ENCODE peak calls at places on chromosomes 4 and X, in ten cellular contexts. I is effector memory CD4-positive, alpha-beta T cell; F is lung; Y is K562; G is thoracic aorta; A is spleen; C is small intestine; N is brain microvascular endothelial cell; W is left lung; D is heart left ventricle. R is an unnamed sample.

GRCh38 chr4:74205559-74205958 is 47.6 kb downstream of the MTHFD2L start:
- DNase-seq in I (no peak), F (no peak), Y (no peak), G (no peak), A (no peak), C (no peak), N (no peak), W (no peak), D (no peak), R (no peak)

GRCh38 chr4:68451246-68452211 is 4.3 kb downstream of the TMPRSS11E start:
- DNase-seq in I (no peak), F (no peak), Y (no peak), G (no peak), A (no peak), C (no peak), N (no peak), W (no peak), D (no peak), R (no peak)

GRCh38 chr4:173807347-173807746 is 277.3 kb upstream of the HAND2 start:
- DNase-seq in I (no peak), F (no peak), Y (no peak), G (no peak), A (no peak), C (no peak), N (no peak), W (no peak), D (no peak), R (no peak)

GRCh38 chr4:48591372-48591771 is 101.3 kb downstream of the ZAR1 start:
- DNase-seq in I (no peak), F (no peak), Y (peak; percentile 77), G (no peak), A (no peak), C (no peak), N (no peak), W (no peak), D (no peak), R (no peak)

GRCh38 chr4:92121099-92121498 is 182.7 kb upstream of the GRID2 start:
- DNase-seq in I (no peak), F (no peak), Y (no peak), G (no peak), A (no peak), C (no peak), N (no peak), W (no peak), D (no peak), R (no peak)

GRCh38 chr4:26141916-26142638 is 178.7 kb upstream of the RBPJ start:
- DNase-seq in I (no peak), F (no peak), Y (no peak), G (no peak), A (no peak), C (peak; percentile 19), N (no peak), W (no peak), D (no peak), R (no peak)

GRCh38 chr4:146095091-146095690 is 80.3 kb upstream of the LSM6 start:
- DNase-seq in I (no peak), F (peak; percentile 33), Y (peak; percentile 63), G (no peak), A (no peak), C (peak; percentile 55), N (peak; percentile 59), W (no peak), D (no peak), R (no peak)

GRCh38 chr4:48681856-48682255 is 98.2 kb downstream of the FRYL start:
- DNase-seq in I (no peak), F (no peak), Y (peak; percentile 59), G (no peak), A (no peak), C (peak; percentile 83), N (no peak), W (no peak), D (no peak), R (no peak)

GRCh38 chrX:66635360-66635759 is 3.5 kb downstream of the EDA2R start:
- DNase-seq in I (no peak), F (no peak), Y (no peak), G (no peak), A (no peak), C (no peak), N (peak; percentile 66), W (no peak), D (no peak), R (no peak)

GRCh38 chr4:115834441-115834840 is 721.0 kb upstream of the NDST4 start:
- DNase-seq in I (no peak), F (no peak), Y (no peak), G (no peak), A (no peak), C (no peak), N (no peak), W (no peak), D (no peak), R (no peak)

GRCh38 chr4:11769425-11769824 is 340.7 kb upstream of the HS3ST1 start:
- DNase-seq in I (no peak), F (no peak), Y (no peak), G (no peak), A (no peak), C (peak; percentile 38), N (peak; percentile 1), W (peak; percentile 32), D (no peak), R (no peak)

GRCh38 chr4:31458813-31459212 is 738.6 kb downstream of the PCDH7 start:
- DNase-seq in I (no peak), F (no peak), Y (no peak), G (no peak), A (no peak), C (no peak), N (peak; percentile 14), W (no peak), D (no peak), R (no peak)

GRCh38 chrX:7570432-7571009 is 272.4 kb upstream of the VCX start:
- DNase-seq in I (no peak), F (no peak), Y (no peak), G (no peak), A (no peak), C (no peak), N (no peak), W (no peak), D (no peak), R (no peak)

GRCh38 chr4:168831919-168832745 is 177.9 kb downstream of the CBR4 start:
- DNase-seq in I (peak; percentile 15), F (peak; percentile 66), Y (peak; percentile 52), G (peak; percentile 49), A (peak; percentile 90), C (peak; percentile 80), N (peak; percentile 68), W (peak; percentile 77), D (peak; percentile 90), R (no peak)

GRCh38 chrX:45849261-45849660 is 648.6 kb upstream of the DIPK2B start:
- DNase-seq in I (no peak), F (no peak), Y (peak; percentile 4), G (no peak), A (no peak), C (peak; percentile 50), N (peak; percentile 56), W (no peak), D (no peak), R (peak; percentile 20)

GRCh38 chrX:29090811-29091210 is 503.6 kb downstream of the IL1RAPL1 start:
- DNase-seq in I (no peak), F (no peak), Y (no peak), G (no peak), A (no peak), C (no peak), N (no peak), W (no peak), D (no peak), R (no peak)

GRCh38 chr4:22534374-22534773 is 18.5 kb upstream of the ADGRA3 start:
- DNase-seq in I (no peak), F (no peak), Y (no peak), G (no peak), A (no peak), C (no peak), N (no peak), W (no peak), D (no peak), R (no peak)

GRCh38 chrX:103817502-103817901 is 14.6 kb downstream of the RAB9B start:
- DNase-seq in I (no peak), F (no peak), Y (peak; percentile 64), G (no peak), A (no peak), C (peak; percentile 55), N (peak; percentile 45), W (no peak), D (no peak), R (peak; percentile 60)

GRCh38 chr4:81838586-81838985 is 366.9 kb upstream of the RASGEF1B start:
- DNase-seq in I (no peak), F (no peak), Y (no peak), G (no peak), A (no peak), C (no peak), N (no peak), W (no peak), D (no peak), R (no peak)

GRCh38 chrX:101051549-101052302 is at the start of gene TRMT2B:
- DNase-seq in I (peak; percentile 69), F (peak; percentile 85), Y (peak; percentile 89), G (peak; percentile 44), A (peak; percentile 94), C (peak; percentile 85), N (peak; percentile 57), W (peak; percentile 80), D (peak; percentile 83), R (peak; percentile 85)

GRCh38 chrX:138709886-138710285 is 1.6 kb downstream of the FGF13 start:
- DNase-seq in I (no peak), F (no peak), Y (no peak), G (no peak), A (no peak), C (no peak), N (no peak), W (no peak), D (no peak), R (no peak)
- H3K4me3 ChIP-seq in I (no peak overlapping the region), F (no peak overlapping the region), Y (no peak overlapping the region), G (peak overlapping the region; percentile 75), A (no peak overlapping the region), C (no peak overlapping the region), N (no peak overlapping the region), W (no peak overlapping the region), D (no peak overlapping the region), R (no peak overlapping the region)

GRCh38 chr4:101348367-101348827 is 1.1 kb upstream of the PPP3CA start:
- DNase-seq in I (no peak), F (no peak), Y (no peak), G (peak; percentile 4), A (no peak), C (peak; percentile 40), N (no peak), W (no peak), D (no peak), R (peak; percentile 8)
- H3K27ac ChIP-seq in I (peak overlapping the region; percentile 86), F (peak overlapping the region; percentile 69), Y (no peak overlapping the region), G (peak overlapping the region; percentile 96), A (peak overlapping the region; percentile 97), C (peak overlapping the region; percentile 95), N (peak overlapping the region; percentile 89), W (peak overlapping the region; percentile 98), D (peak overlapping the region; percentile 93), R (peak overlapping the region; percentile 78)

GRCh38 chr4:39291686-39292085 is 74.5 kb downstream of the RFC1 start:
- DNase-seq in I (no peak), F (no peak), Y (no peak), G (no peak), A (no peak), C (no peak), N (no peak), W (no peak), D (no peak), R (no peak)

GRCh38 chr4:39295784-39296183 is 70.4 kb downstream of the RFC1 start:
- DNase-seq in I (no peak), F (no peak), Y (no peak), G (no peak), A (no peak), C (no peak), N (no peak), W (no peak), D (no peak), R (no peak)
- H3K36me3 ChIP-seq in I (peaks cover 44% of the 10 kb centered on the region), F (peaks cover 19% of the 10 kb centered on the region), Y (peaks cover 67% of the 10 kb centered on the region), G (peaks cover 21% of the 10 kb centered on the region), A (peaks cover 62% of the 10 kb centered on the region), C (peaks cover 2% of the 10 kb centered on the region), N (peaks cover 32% of the 10 kb centered on the region), W (peaks cover 84% of the 10 kb centered on the region), D (peaks cover 86% of the 10 kb centered on the region), R (peaks cover 9% of the 10 kb centered on the region)

GRCh38 chr4:119570401-119570800 is 58.2 kb downstream of the PDE5A start:
- DNase-seq in I (no peak), F (no peak), Y (no peak), G (no peak), A (no peak), C (no peak), N (peak; percentile 42), W (no peak), D (no peak), R (no peak)
- H3K4me3 ChIP-seq in I (no peak overlapping the region), F (no peak overlapping the region), Y (no peak overlapping the region), G (peak overlapping the region; percentile 24), A (no peak overlapping the region), C (no peak overlapping the region), N (no peak overlapping the region), W (no peak overlapping the region), D (no peak overlapping the region), R (no peak overlapping the region)

R was measured in naive thymus-derived CD4-positive, alpha-beta T cell.